ENCODE peak calls at places on chromosomes 3 and 15, in ten cellular contexts. G, O, P, Y, L, N, K, Q, U and H are unnamed samples.

GRCh38 chr3:60304103-60304502 is 947.1 kb downstream of the FHIT start:
- DNase-seq in G (no peak), O (peak), P (no peak), Y (no peak), L (no peak), N (peak), K (no peak), Q (no peak), U (no peak), H (no peak)

GRCh38 chr3:180036678-180037455 is at the start of gene PEX5L:
- DNase-seq in G (peak), O (peak), P (peak), Y (peak), L (peak), N (peak), K (peak), Q (peak), U (no peak), H (peak)

GRCh38 chr3:42702066-42702951 is at the start of gene HHATL:
- DNase-seq in G (no peak), O (no peak), P (no peak), Y (no peak), L (no peak), N (no peak), K (no peak), Q (no peak), U (peak), H (no peak)

GRCh38 chr3:55042591-55042990 is 114.7 kb upstream of the LRTM1 start:
- DNase-seq in G (no peak), O (peak), P (no peak), Y (peak), L (no peak), N (peak), K (no peak), Q (no peak), U (no peak), H (no peak)

GRCh38 chr15:100032358-100033080 is 299.3 kb upstream of the LYSMD4 start:
- DNase-seq in G (no peak), O (no peak), P (no peak), Y (no peak), L (no peak), N (no peak), K (no peak), Q (no peak), U (no peak), H (no peak)

GRCh38 chr3:15309662-15310335 is 22.6 kb downstream of the SH3BP5 start:
- DNase-seq in G (no peak), O (peak), P (no peak), Y (no peak), L (no peak), N (no peak), K (no peak), Q (no peak), U (no peak), H (peak)

GRCh38 chr15:47988564-47988963 is 132.2 kb upstream of the SLC24A5 start:
- DNase-seq in G (no peak), O (no peak), P (no peak), Y (peak), L (no peak), N (no peak), K (no peak), Q (no peak), U (no peak), H (no peak)

GRCh38 chr15:68808770-68809169 is 11.9 kb downstream of the ANP32A start:
- DNase-seq in G (no peak), O (no peak), P (no peak), Y (no peak), L (no peak), N (no peak), K (no peak), Q (no peak), U (peak), H (no peak)

GRCh38 chr3:194775266-194775665 is 89.6 kb downstream of the FAM43A start:
- DNase-seq in G (no peak), O (no peak), P (no peak), Y (no peak), L (no peak), N (no peak), K (no peak), Q (no peak), U (peak), H (no peak)

GRCh38 chr3:41726891-41727290 is 235.0 kb downstream of the ULK4 start:
- DNase-seq in G (no peak), O (no peak), P (no peak), Y (no peak), L (no peak), N (no peak), K (no peak), Q (no peak), U (no peak), H (no peak)

GRCh38 chr3:31732548-31732947 is 199.8 kb downstream of the STT3B start:
- DNase-seq in G (peak), O (no peak), P (no peak), Y (no peak), L (no peak), N (no peak), K (peak), Q (no peak), U (no peak), H (no peak)

GRCh38 chr3:24624938-24625681 is 130.5 kb upstream of the THRB start:
- DNase-seq in G (no peak), O (no peak), P (no peak), Y (no peak), L (no peak), N (no peak), K (no peak), Q (no peak), U (no peak), H (no peak)

GRCh38 chr3:143329567-143330164 is 210.1 kb downstream of the CHST2 start:
- DNase-seq in G (no peak), O (no peak), P (peak), Y (peak), L (no peak), N (no peak), K (no peak), Q (no peak), U (no peak), H (no peak)

GRCh38 chr15:73632670-73633058 is 525 bp downstream of the NPTN start:
- DNase-seq in G (peak), O (no peak), P (no peak), Y (peak), L (no peak), N (no peak), K (no peak), Q (no peak), U (no peak), H (no peak)

GRCh38 chr3:42353632-42354031 is 56.8 kb downstream of the LYZL4 start:
- DNase-seq in G (no peak), O (no peak), P (no peak), Y (no peak), L (no peak), N (no peak), K (no peak), Q (no peak), U (no peak), H (peak)

GRCh38 chr3:114527036-114527644 is 233.3 kb downstream of the TIGIT start:
- DNase-seq in G (no peak), O (peak), P (no peak), Y (peak), L (no peak), N (peak), K (no peak), Q (no peak), U (no peak), H (no peak)

GRCh38 chr3:48157950-48158376 is 30.3 kb downstream of the CDC25A start:
- DNase-seq in G (no peak), O (peak), P (peak), Y (peak), L (peak), N (peak), K (no peak), Q (peak), U (peak), H (peak)

GRCh38 chr3:183650554-183650953 is 15.1 kb downstream of the KLHL24 start:
- DNase-seq in G (no peak), O (no peak), P (no peak), Y (no peak), L (no peak), N (no peak), K (no peak), Q (no peak), U (no peak), H (no peak)

GRCh38 chr3:152241142-152242067 is 27.3 kb upstream of the MBNL1 start:
- DNase-seq in G (no peak), O (no peak), P (peak), Y (no peak), L (no peak), N (no peak), K (no peak), Q (no peak), U (no peak), H (no peak)